ENCODE peak calls at places on chromosomes 1 and 21, in ten cellular contexts. One of them, this sample, is unnamed.

GRCh38 chr1:7427901-7428300 is 343.2 kb upstream of the VAMP3 start:
- DNase-seq in non-pigmented ciliary epithelial cell: no peak
- DNase-seq in Ammon's horn: no peak
- DNase-seq in WTC11: no peak
- DNase-seq in psoas muscle: peak
- DNase-seq in stimulated activated naive CD8-positive, alpha-beta T cell treated with anti-CD3 and anti-CD28 coated beads, Interleukin-15, Interleukin-2, amounts not matched to agents 100 U/mL and 50 U/mL, for 24 hours: no peak
- DNase-seq in hepatic stellate cell: peak
- DNase-seq in stimulated activated CD4-positive, alpha-beta T cell treated with anti-CD3 and anti-CD28 coated beads, TNF-alpha, amount 100 ng/mL, for 24 hours: no peak
- DNase-seq in fibroblast of lung: no peak
- DNase-seq in left lobe of liver: no peak
- DNase-seq in this sample: no peak

GRCh38 chr1:950881-951280 is 8.2 kb downstream of the NOC2L start:
- DNase-seq in non-pigmented ciliary epithelial cell: no peak
- DNase-seq in Ammon's horn: no peak
- DNase-seq in WTC11: no peak
- DNase-seq in psoas muscle: no peak
- DNase-seq in stimulated activated naive CD8-positive, alpha-beta T cell treated with anti-CD3 and anti-CD28 coated beads, Interleukin-15, Interleukin-2, amounts not matched to agents 100 U/mL and 50 U/mL, for 24 hours: no peak
- DNase-seq in hepatic stellate cell: no peak
- DNase-seq in stimulated activated CD4-positive, alpha-beta T cell treated with anti-CD3 and anti-CD28 coated beads, TNF-alpha, amount 100 ng/mL, for 24 hours: no peak
- DNase-seq in fibroblast of lung: no peak
- DNase-seq in left lobe of liver: no peak
- DNase-seq in this sample: no peak

GRCh38 chr1:235843458-235843857 is 23.2 kb downstream of the LYST start:
- DNase-seq in non-pigmented ciliary epithelial cell: no peak
- DNase-seq in Ammon's horn: peak
- DNase-seq in WTC11: no peak
- DNase-seq in psoas muscle: no peak
- DNase-seq in stimulated activated naive CD8-positive, alpha-beta T cell treated with anti-CD3 and anti-CD28 coated beads, Interleukin-15, Interleukin-2, amounts not matched to agents 100 U/mL and 50 U/mL, for 24 hours: no peak
- DNase-seq in hepatic stellate cell: no peak
- DNase-seq in stimulated activated CD4-positive, alpha-beta T cell treated with anti-CD3 and anti-CD28 coated beads, TNF-alpha, amount 100 ng/mL, for 24 hours: no peak
- DNase-seq in fibroblast of lung: peak
- DNase-seq in left lobe of liver: no peak
- DNase-seq in this sample: no peak

GRCh38 chr1:154750681-154751665 is 119.1 kb downstream of the KCNN3 start:
- DNase-seq in non-pigmented ciliary epithelial cell: no peak
- DNase-seq in Ammon's horn: no peak
- DNase-seq in WTC11: no peak
- DNase-seq in psoas muscle: no peak
- DNase-seq in stimulated activated naive CD8-positive, alpha-beta T cell treated with anti-CD3 and anti-CD28 coated beads, Interleukin-15, Interleukin-2, amounts not matched to agents 100 U/mL and 50 U/mL, for 24 hours: no peak
- DNase-seq in hepatic stellate cell: no peak
- DNase-seq in stimulated activated CD4-positive, alpha-beta T cell treated with anti-CD3 and anti-CD28 coated beads, TNF-alpha, amount 100 ng/mL, for 24 hours: no peak
- DNase-seq in fibroblast of lung: no peak
- DNase-seq in left lobe of liver: peak
- DNase-seq in this sample: no peak

GRCh38 chr1:204405988-204406387 is 5.6 kb downstream of the PPP1R15B start:
- DNase-seq in non-pigmented ciliary epithelial cell: no peak
- DNase-seq in Ammon's horn: no peak
- DNase-seq in WTC11: no peak
- DNase-seq in psoas muscle: no peak
- DNase-seq in stimulated activated naive CD8-positive, alpha-beta T cell treated with anti-CD3 and anti-CD28 coated beads, Interleukin-15, Interleukin-2, amounts not matched to agents 100 U/mL and 50 U/mL, for 24 hours: no peak
- DNase-seq in hepatic stellate cell: no peak
- DNase-seq in stimulated activated CD4-positive, alpha-beta T cell treated with anti-CD3 and anti-CD28 coated beads, TNF-alpha, amount 100 ng/mL, for 24 hours: no peak
- DNase-seq in fibroblast of lung: no peak
- DNase-seq in left lobe of liver: no peak
- DNase-seq in this sample: no peak

GRCh38 chr1:50371749-50372148 is 51.5 kb downstream of the DMRTA2 start:
- DNase-seq in non-pigmented ciliary epithelial cell: no peak
- DNase-seq in Ammon's horn: no peak
- DNase-seq in WTC11: no peak
- DNase-seq in psoas muscle: no peak
- DNase-seq in stimulated activated naive CD8-positive, alpha-beta T cell treated with anti-CD3 and anti-CD28 coated beads, Interleukin-15, Interleukin-2, amounts not matched to agents 100 U/mL and 50 U/mL, for 24 hours: no peak
- DNase-seq in hepatic stellate cell: no peak
- DNase-seq in stimulated activated CD4-positive, alpha-beta T cell treated with anti-CD3 and anti-CD28 coated beads, TNF-alpha, amount 100 ng/mL, for 24 hours: no peak
- DNase-seq in fibroblast of lung: no peak
- DNase-seq in left lobe of liver: no peak
- DNase-seq in this sample: no peak

GRCh38 chr1:4053774-4054173 is 153.7 kb upstream of the C1orf174 start:
- DNase-seq in non-pigmented ciliary epithelial cell: no peak
- DNase-seq in Ammon's horn: no peak
- DNase-seq in WTC11: no peak
- DNase-seq in psoas muscle: no peak
- DNase-seq in stimulated activated naive CD8-positive, alpha-beta T cell treated with anti-CD3 and anti-CD28 coated beads, Interleukin-15, Interleukin-2, amounts not matched to agents 100 U/mL and 50 U/mL, for 24 hours: no peak
- DNase-seq in hepatic stellate cell: no peak
- DNase-seq in stimulated activated CD4-positive, alpha-beta T cell treated with anti-CD3 and anti-CD28 coated beads, TNF-alpha, amount 100 ng/mL, for 24 hours: no peak
- DNase-seq in fibroblast of lung: no peak
- DNase-seq in left lobe of liver: no peak
- DNase-seq in this sample: no peak

GRCh38 chr21:27802816-27803475 is 836.1 kb upstream of the ADAMTS5 start:
- DNase-seq in non-pigmented ciliary epithelial cell: no peak
- DNase-seq in Ammon's horn: peak
- DNase-seq in WTC11: peak
- DNase-seq in psoas muscle: no peak
- DNase-seq in stimulated activated naive CD8-positive, alpha-beta T cell treated with anti-CD3 and anti-CD28 coated beads, Interleukin-15, Interleukin-2, amounts not matched to agents 100 U/mL and 50 U/mL, for 24 hours: peak
- DNase-seq in hepatic stellate cell: peak
- DNase-seq in stimulated activated CD4-positive, alpha-beta T cell treated with anti-CD3 and anti-CD28 coated beads, TNF-alpha, amount 100 ng/mL, for 24 hours: no peak
- DNase-seq in fibroblast of lung: no peak
- DNase-seq in left lobe of liver: no peak
- DNase-seq in this sample: no peak

GRCh38 chr1:38018864-38019343 is 6.4 kb downstream of the UTP11 start:
- DNase-seq in non-pigmented ciliary epithelial cell: no peak
- DNase-seq in Ammon's horn: no peak
- DNase-seq in WTC11: no peak
- DNase-seq in psoas muscle: no peak
- DNase-seq in stimulated activated naive CD8-positive, alpha-beta T cell treated with anti-CD3 and anti-CD28 coated beads, Interleukin-15, Interleukin-2, amounts not matched to agents 100 U/mL and 50 U/mL, for 24 hours: no peak
- DNase-seq in hepatic stellate cell: no peak
- DNase-seq in stimulated activated CD4-positive, alpha-beta T cell treated with anti-CD3 and anti-CD28 coated beads, TNF-alpha, amount 100 ng/mL, for 24 hours: no peak
- DNase-seq in fibroblast of lung: no peak
- DNase-seq in left lobe of liver: no peak
- DNase-seq in this sample: no peak

GRCh38 chr1:24714859-24715520 is 30.3 kb upstream of the CLIC4 start:
- DNase-seq in non-pigmented ciliary epithelial cell: no peak
- DNase-seq in Ammon's horn: peak
- DNase-seq in WTC11: no peak
- DNase-seq in psoas muscle: no peak
- DNase-seq in stimulated activated naive CD8-positive, alpha-beta T cell treated with anti-CD3 and anti-CD28 coated beads, Interleukin-15, Interleukin-2, amounts not matched to agents 100 U/mL and 50 U/mL, for 24 hours: peak
- DNase-seq in hepatic stellate cell: no peak
- DNase-seq in stimulated activated CD4-positive, alpha-beta T cell treated with anti-CD3 and anti-CD28 coated beads, TNF-alpha, amount 100 ng/mL, for 24 hours: no peak
- DNase-seq in fibroblast of lung: peak
- DNase-seq in left lobe of liver: no peak
- DNase-seq in this sample: no peak

GRCh38 chr1:9169601-9170137 is 40.8 kb upstream of the GPR157 start:
- DNase-seq in non-pigmented ciliary epithelial cell: no peak
- DNase-seq in Ammon's horn: no peak
- DNase-seq in WTC11: no peak
- DNase-seq in psoas muscle: no peak
- DNase-seq in stimulated activated naive CD8-positive, alpha-beta T cell treated with anti-CD3 and anti-CD28 coated beads, Interleukin-15, Interleukin-2, amounts not matched to agents 100 U/mL and 50 U/mL, for 24 hours: no peak
- DNase-seq in hepatic stellate cell: no peak
- DNase-seq in stimulated activated CD4-positive, alpha-beta T cell treated with anti-CD3 and anti-CD28 coated beads, TNF-alpha, amount 100 ng/mL, for 24 hours: no peak
- DNase-seq in fibroblast of lung: peak
- DNase-seq in left lobe of liver: no peak
- DNase-seq in this sample: no peak

GRCh38 chr1:51170342-51170741 is 65.7 kb upstream of the RNF11 start:
- DNase-seq in non-pigmented ciliary epithelial cell: peak
- DNase-seq in Ammon's horn: no peak
- DNase-seq in WTC11: no peak
- DNase-seq in psoas muscle: no peak
- DNase-seq in stimulated activated naive CD8-positive, alpha-beta T cell treated with anti-CD3 and anti-CD28 coated beads, Interleukin-15, Interleukin-2, amounts not matched to agents 100 U/mL and 50 U/mL, for 24 hours: no peak
- DNase-seq in hepatic stellate cell: no peak
- DNase-seq in stimulated activated CD4-positive, alpha-beta T cell treated with anti-CD3 and anti-CD28 coated beads, TNF-alpha, amount 100 ng/mL, for 24 hours: no peak
- DNase-seq in fibroblast of lung: no peak
- DNase-seq in left lobe of liver: no peak
- DNase-seq in this sample: no peak

GRCh38 chr1:23407036-23407630 is 17.4 kb downstream of the TCEA3 start:
- DNase-seq in non-pigmented ciliary epithelial cell: no peak
- DNase-seq in Ammon's horn: no peak
- DNase-seq in WTC11: no peak
- DNase-seq in psoas muscle: no peak
- DNase-seq in stimulated activated naive CD8-positive, alpha-beta T cell treated with anti-CD3 and anti-CD28 coated beads, Interleukin-15, Interleukin-2, amounts not matched to agents 100 U/mL and 50 U/mL, for 24 hours: no peak
- DNase-seq in hepatic stellate cell: no peak
- DNase-seq in stimulated activated CD4-positive, alpha-beta T cell treated with anti-CD3 and anti-CD28 coated beads, TNF-alpha, amount 100 ng/mL, for 24 hours: no peak
- DNase-seq in fibroblast of lung: no peak
- DNase-seq in left lobe of liver: no peak
- DNase-seq in this sample: no peak

GRCh38 chr21:28516996-28517592 is 475.6 kb downstream of the LTN1 start:
- DNase-seq in non-pigmented ciliary epithelial cell: no peak
- DNase-seq in Ammon's horn: peak
- DNase-seq in WTC11: peak
- DNase-seq in psoas muscle: peak
- DNase-seq in stimulated activated naive CD8-positive, alpha-beta T cell treated with anti-CD3 and anti-CD28 coated beads, Interleukin-15, Interleukin-2, amounts not matched to agents 100 U/mL and 50 U/mL, for 24 hours: peak
- DNase-seq in hepatic stellate cell: peak
- DNase-seq in stimulated activated CD4-positive, alpha-beta T cell treated with anti-CD3 and anti-CD28 coated beads, TNF-alpha, amount 100 ng/mL, for 24 hours: peak
- DNase-seq in fibroblast of lung: peak
- DNase-seq in left lobe of liver: peak
- DNase-seq in this sample: peak

This sample was measured in naive B cell.